ENCODE peak calls at places on chromosomes 13 and 19, in five cellular contexts. I is Panc1, A is breast epithelium, N is HCT116, W is GM23338. U is an unnamed sample.

GRCh38 chr19:52748336-52748950 is 13.6 kb upstream of the ZNF611 start:
- DNase-seq in I (no peak), A (no peak), N (no peak), W (peak), U (no peak)

GRCh38 chr19:4369109-4369887 is 25.9 kb downstream of the MPND start:
- DNase-seq in I (no peak), A (peak), N (no peak), W (peak), U (no peak)

GRCh38 chr19:29285878-29286277 is 72.9 kb upstream of the UQCRFS1 start:
- DNase-seq in I (no peak), A (no peak), N (no peak), W (peak), U (no peak)

GRCh38 chr13:93690139-93690538 is 463.5 kb downstream of the GPC6 start:
- DNase-seq in I (no peak), A (no peak), N (no peak), W (peak), U (no peak)

GRCh38 chr19:30684613-30685012 is 312.4 kb downstream of the ZNF536 start:
- DNase-seq in I (no peak), A (no peak), N (no peak), W (peak), U (peak)

GRCh38 chr13:50026788-50027473 is 11.7 kb downstream of the KCNRG start:
- DNase-seq in I (no peak), A (no peak), N (no peak), W (no peak), U (no peak)

GRCh38 chr13:40993119-40993518 is 26.0 kb downstream of the ELF1 start:
- DNase-seq in I (no peak), A (no peak), N (no peak), W (peak), U (no peak)

GRCh38 chr19:16233836-16234551 is 36.3 kb downstream of the AP1M1 start:
- DNase-seq in I (no peak), A (no peak), N (no peak), W (no peak), U (no peak)

GRCh38 chr13:94128430-94128829 is 351.1 kb downstream of the DCT start:
- DNase-seq in I (no peak), A (no peak), N (no peak), W (no peak), U (peak)

GRCh38 chr13:44354322-44354721 is 19.3 kb upstream of the SERP2 start:
- DNase-seq in I (no peak), A (no peak), N (no peak), W (no peak), U (no peak)

GRCh38 chr13:30268673-30269072 is 38.7 kb downstream of the KATNAL1 start:
- DNase-seq in I (no peak), A (no peak), N (no peak), W (no peak), U (no peak)

GRCh38 chr13:30266751-30267150 is 40.6 kb downstream of the KATNAL1 start:
- DNase-seq in I (no peak), A (no peak), N (no peak), W (no peak), U (no peak)
- H3K27ac ChIP-seq in I (no peak), A (no peak), N (no peak), W (no peak), U (no peak)

GRCh38 chr13:54206601-54207000 is 1178.0 kb downstream of the OLFM4 start:
- DNase-seq in I (no peak), A (no peak), N (no peak), W (no peak), U (no peak)

GRCh38 chr13:54210397-54211050 is 1181.9 kb downstream of the OLFM4 start:
- DNase-seq in I (no peak), A (peak), N (no peak), W (no peak), U (no peak)
- TF ChIP-seq POLR2AphosphoS5 in I (no peak), A (peak), N (no peak), W (no peak), U (no peak)

DNA sequence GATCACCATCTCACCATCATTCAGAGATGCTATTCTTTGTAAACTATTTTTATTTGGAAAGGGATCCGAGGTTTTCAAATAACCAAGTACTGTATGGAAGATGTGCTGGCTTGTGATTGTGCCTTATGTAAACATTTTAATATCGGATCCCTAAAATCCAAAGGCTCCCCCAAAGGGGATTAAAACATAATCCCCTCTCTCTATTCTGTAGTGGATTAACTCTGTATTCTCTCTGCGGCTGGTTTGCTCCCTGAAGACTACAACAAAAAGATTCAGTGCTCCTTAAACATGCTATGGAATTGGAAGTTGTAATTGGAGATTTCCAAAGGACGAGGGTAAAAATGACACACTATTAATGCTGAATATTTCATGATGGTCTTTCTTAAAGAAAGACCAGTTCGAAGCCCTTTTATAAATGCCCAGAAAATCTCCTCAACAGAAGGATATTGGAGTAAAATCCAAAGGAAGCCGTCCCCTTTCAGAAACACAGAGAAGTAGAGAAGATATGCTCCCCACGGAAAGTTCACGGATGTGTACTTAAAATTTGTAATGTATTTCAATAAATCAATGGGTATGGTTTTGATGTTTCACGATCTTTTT is 6.6 kb downstream of the MAB21L1 start:
- DNase-seq in I (no peak), A (no peak), N (no peak), W (no peak), U (no peak)
- H3K4me3 ChIP-seq in I (no peak), A (peak), N (no peak), W (peak), U (no peak)

DNA sequence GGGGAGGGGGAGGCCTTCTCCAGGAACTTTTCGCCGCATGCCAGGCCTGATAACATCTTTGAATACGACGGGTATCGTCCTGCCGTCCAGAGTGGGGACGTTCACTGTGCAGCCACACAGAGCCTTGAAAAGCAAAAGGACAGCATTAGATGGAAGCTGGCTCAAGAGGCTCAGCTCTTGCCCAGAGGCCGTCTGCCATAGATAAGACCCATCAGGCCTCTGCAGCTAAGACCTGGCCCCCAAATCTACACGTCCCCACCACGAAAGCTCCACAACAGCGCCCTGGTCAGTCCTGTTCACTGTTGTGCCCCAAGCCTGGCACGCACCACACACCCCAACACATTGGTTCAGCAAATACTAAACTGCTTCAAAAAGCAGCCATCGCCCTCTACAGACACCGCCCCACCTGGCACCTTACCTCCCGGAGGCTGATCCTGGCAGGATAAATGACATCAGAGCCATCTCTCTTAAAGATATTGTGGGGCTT is 2.1 kb downstream of the DNAJB1 start:
- DNase-seq in I (no peak), A (no peak), N (no peak), W (peak), U (no peak)
- H3K27ac ChIP-seq in I (peak), A (peak), N (peak), W (no peak), U (peak)

GRCh38 chr19:48959341-48960239 is 4.9 kb downstream of the BAX start:
- DNase-seq in I (no peak), A (no peak), N (no peak), W (no peak), U (no peak)
- TF ChIP-seq POLR2AphosphoS5 in I (no peak), A (no peak), N (no peak), W (no peak), U (no peak)

DNA sequence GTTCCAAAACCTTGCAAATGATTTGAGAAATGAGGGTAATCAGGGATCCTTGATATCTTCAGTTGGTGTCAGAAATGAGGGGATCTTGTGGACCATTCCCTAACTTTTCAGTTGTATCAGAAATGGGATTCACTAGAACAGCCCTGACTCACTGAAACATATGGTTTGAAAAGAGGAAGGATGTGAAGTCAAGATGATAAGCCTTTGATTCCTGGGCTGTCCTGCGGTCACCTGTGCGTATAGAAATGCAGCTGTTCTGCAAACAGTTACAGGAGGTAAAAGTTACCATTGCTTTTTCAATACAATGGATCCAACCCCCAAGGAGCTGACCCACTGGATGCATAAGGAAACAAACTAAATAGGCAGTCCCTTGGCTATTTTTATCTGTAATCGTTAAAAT is 7.3 kb downstream of the SIGLECL1 start:
- DNase-seq in I (no peak), A (no peak), N (no peak), W (no peak), U (no peak)
- H3K4me3 ChIP-seq in I (no peak), A (no peak), N (no peak), W (no peak), U (no peak)

GRCh38 chr19:35000338-35000646 is 169 bp downstream of the GRAMD1A start:
- DNase-seq in I (no peak), A (no peak), N (no peak), W (no peak), U (no peak)

GRCh38 chr19:34999498-35000337 is at the start of gene GRAMD1A:
- DNase-seq in I (peak), A (peak), N (peak), W (peak), U (peak)

GRCh38 chr19:34996978-34997640 is 3.0 kb upstream of the GRAMD1A start:
- DNase-seq in I (no peak), A (no peak), N (no peak), W (no peak), U (no peak)

GRCh38 chr19:35000647-35001501 is 751 bp downstream of the GRAMD1A start:
- DNase-seq in I (no peak), A (no peak), N (no peak), W (peak), U (no peak)

DNA sequence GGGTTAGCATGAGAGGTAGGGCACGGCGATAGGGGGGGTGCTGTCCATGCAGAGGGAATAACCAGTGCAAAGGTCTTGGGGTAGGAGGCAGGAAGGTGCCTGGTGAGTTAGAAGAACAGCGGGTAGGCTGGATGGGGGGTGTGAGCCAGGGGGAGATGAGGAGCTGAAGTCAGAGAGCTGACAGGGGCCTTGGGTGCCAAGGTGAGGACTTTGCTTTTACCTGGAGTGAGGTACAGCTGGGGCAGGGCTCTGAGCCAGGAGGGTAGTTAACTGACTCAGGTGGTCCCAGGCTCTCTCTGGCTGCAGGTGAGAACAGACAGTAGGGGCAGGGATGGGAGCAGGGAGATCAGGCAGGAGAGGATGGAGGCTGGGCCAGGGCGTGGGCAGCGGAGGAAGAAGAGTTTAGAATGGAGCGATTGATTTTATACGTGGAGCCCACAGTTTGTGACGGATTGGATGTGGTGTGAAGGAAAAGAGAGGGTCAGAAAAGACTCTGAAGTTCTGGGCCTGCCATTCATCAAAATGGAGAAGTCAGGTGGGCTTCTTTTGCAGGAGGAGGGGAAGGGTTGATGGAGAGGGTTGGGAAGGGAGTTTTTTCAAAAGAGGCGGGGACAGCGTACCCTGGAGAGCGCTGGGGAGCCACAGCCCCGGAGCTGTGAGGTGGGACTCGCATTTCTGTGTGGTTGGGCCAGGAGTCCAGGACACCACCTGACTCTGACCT is 1.2 kb upstream of the GRAMD1A start:
- DNase-seq in I (no peak), A (peak), N (no peak), W (peak), U (no peak)
- H3K27ac ChIP-seq in I (peak), A (peak), N (peak), W (peak), U (peak)

GRCh38 chr13:97879646-97880297 is 73.7 kb upstream of the IPO5 start:
- DNase-seq in I (no peak), A (no peak), N (peak), W (peak), U (no peak)
- TF ChIP-seq POLR2AphosphoS5 in I (no peak), A (no peak), N (no peak), W (no peak), U (no peak)

GRCh38 chr13:20193142-20193923 is 595 bp upstream of the GJB2 start:
- DNase-seq in I (no peak), A (no peak), N (no peak), W (peak), U (no peak)
- H3K4me3 ChIP-seq in I (peak), A (peak), N (peak), W (peak), U (peak)

U was measured in sigmoid colon.